ENCODE peak calls at places on chromosomes 16 and 17, in seven cellular contexts. H is GM03348; C is activated T-cell treated with anti-CD3 and anti-CD28 coated beads, Interleukin-2, amount 50 U/mL, for 72 hours; W is nucleus accumbens; A is GDM1; G is ELR; S is HTR-8/SVneo. U is an unnamed sample.

GRCh38 chr17:17508019-17508535 is 11.9 kb upstream of the RASD1 start:
- DNase-seq in H (no peak), C (no peak), W (no peak), A (no peak), G (no peak), S (no peak), U (no peak)

GRCh38 chr16:86509759-86510464 is 415 bp upstream of the FOXF1 start:
- DNase-seq in H (peak; percentile 76), C (no peak), W (no peak), A (no peak), G (peak; percentile 93), S (peak; percentile 53), U (no peak)

GRCh38 chr16:11296706-11297491 is 15.8 kb upstream of the PRM1 start:
- DNase-seq in H (no peak), C (no peak), W (no peak), A (no peak), G (no peak), S (no peak), U (no peak)

GRCh38 chr17:32496348-32497078 is 9.7 kb downstream of the CDK5R1 start:
- DNase-seq in H (peak; percentile 83), C (no peak), W (no peak), A (no peak), G (peak; percentile 95), S (no peak), U (peak; percentile 84)

GRCh38 chr17:35086931-35087573 is 23.5 kb upstream of the RFFL start:
- DNase-seq in H (no peak), C (peak; percentile 25), W (no peak), A (no peak), G (peak; percentile 33), S (no peak), U (no peak)

GRCh38 chr16:77434365-77435239 is at the start of gene ADAMTS18:
- DNase-seq in H (no peak), C (no peak), W (no peak), A (no peak), G (no peak), S (no peak), U (no peak)

GRCh38 chr17:1019451-1019850 is 22.5 kb downstream of the TIMM22 start:
- DNase-seq in H (no peak), C (no peak), W (no peak), A (no peak), G (no peak), S (no peak), U (no peak)

GRCh38 chr17:2500446-2500845 is 11.2 kb downstream of the METTL16 start:
- DNase-seq in H (no peak), C (no peak), W (no peak), A (no peak), G (no peak), S (no peak), U (no peak)

GRCh38 chr16:26316683-26317464 is 625.1 kb downstream of the HS3ST4 start:
- DNase-seq in H (no peak), C (no peak), W (no peak), A (no peak), G (no peak), S (no peak), U (no peak)

GRCh38 chr17:81367171-81367570 is 28.1 kb upstream of the BAHCC1 start:
- DNase-seq in H (no peak), C (no peak), W (no peak), A (no peak), G (no peak), S (no peak), U (no peak)

GRCh38 chr16:87678618-87679017 is 76.3 kb downstream of the JPH3 start:
- DNase-seq in H (peak; percentile 47), C (no peak), W (no peak), A (no peak), G (no peak), S (no peak), U (no peak)

GRCh38 chr17:223723-224471 is 42.4 kb upstream of the DOC2B start:
- DNase-seq in H (no peak), C (no peak), W (no peak), A (no peak), G (no peak), S (no peak), U (no peak)

GRCh38 chr16:61892531-61892930 is 143.7 kb downstream of the CDH8 start:
- DNase-seq in H (no peak), C (no peak), W (no peak), A (no peak), G (no peak), S (no peak), U (no peak)

GRCh38 chr16:8646271-8646670 is 24.8 kb downstream of the METTL22 start:
- DNase-seq in H (no peak), C (no peak), W (no peak), A (no peak), G (no peak), S (no peak), U (no peak)

GRCh38 chr17:19940722-19941464 is 36.7 kb downstream of the AKAP10 start:
- DNase-seq in H (no peak), C (no peak), W (no peak), A (no peak), G (peak; percentile 47), S (no peak), U (peak; percentile 11)

GRCh38 chr16:64051826-64052225 is 1070.0 kb downstream of the CDH11 start:
- DNase-seq in H (peak; percentile 23), C (no peak), W (no peak), A (no peak), G (peak; percentile 0), S (no peak), U (peak; percentile 13)

GRCh38 chr17:9044796-9045470 is 23.6 kb downstream of the NTN1 start:
- DNase-seq in H (no peak), C (no peak), W (no peak), A (no peak), G (no peak), S (no peak), U (no peak)

GRCh38 chr16:15440852-15441251 is 6.5 kb downstream of the BMERB1 start:
- DNase-seq in H (peak; percentile 64), C (no peak), W (no peak), A (no peak), G (peak; percentile 88), S (no peak), U (peak; percentile 48)

GRCh38 chr16:81645303-81645702 is 133.8 kb upstream of the PLCG2 start:
- DNase-seq in H (peak; percentile 93), C (no peak), W (peak; percentile 16), A (no peak), G (peak; percentile 90), S (peak; percentile 55), U (peak; percentile 84)

GRCh38 chr16:56815721-56816120 is 49.3 kb upstream of the SLC12A3 start:
- DNase-seq in H (no peak), C (no peak), W (no peak), A (no peak), G (no peak), S (no peak), U (no peak)

GRCh38 chr17:33284022-33284421 is 9.1 kb downstream of the ASIC2 start:
- DNase-seq in H (peak; percentile 16), C (no peak), W (no peak), A (no peak), G (peak; percentile 18), S (peak; percentile 43), U (peak; percentile 26)

GRCh38 chr17:74219576-74220133 is 6.3 kb downstream of the TTYH2 start:
- DNase-seq in H (no peak), C (no peak), W (no peak), A (no peak), G (no peak), S (no peak), U (no peak)

GRCh38 chr16:10989494-10989893 is 45.1 kb downstream of the CLEC16A start:
- DNase-seq in H (no peak), C (no peak), W (no peak), A (no peak), G (no peak), S (no peak), U (no peak)

GRCh38 chr17:49333806-49334205 is 28.2 kb downstream of the ZNF652 start:
- DNase-seq in H (no peak), C (no peak), W (no peak), A (no peak), G (no peak), S (no peak), U (no peak)

GRCh38 chr16:81928975-81929374 is 82.3 kb downstream of the SDR42E1 start:
- DNase-seq in H (no peak), C (peak; percentile 45), W (no peak), A (no peak), G (no peak), S (no peak), U (no peak)

GRCh38 chr16:57283214-57283955 is 1.1 kb downstream of the PLLP start:
- DNase-seq in H (no peak), C (no peak), W (no peak), A (no peak), G (no peak), S (no peak), U (no peak)

GRCh38 chr16:68319185-68319908 is 8.5 kb downstream of the PRMT7 start:
- DNase-seq in H (no peak), C (peak; percentile 77), W (no peak), A (no peak), G (no peak), S (no peak), U (no peak)

GRCh38 chr17:37518816-37519215 is 29.1 kb downstream of the DUSP14 start:
- DNase-seq in H (no peak), C (no peak), W (no peak), A (no peak), G (no peak), S (no peak), U (no peak)

GRCh38 chr16:149024-149675 is 3.3 kb upstream of the HBZ start:
- DNase-seq in H (peak; percentile 31), C (no peak), W (no peak), A (no peak), G (peak; percentile 31), S (peak; percentile 60), U (no peak)